ENCODE peak calls at places on chromosomes 6 and 20, in four cellular contexts. C is NCI-H1092, P is A549, R is SW 1271. N is an unnamed sample.

GRCh38 chr6:38185244-38185643 is 365.7 kb downstream of the ZFAND3 start:
- DNase-seq in R (no peak), P (no peak), C (no peak), N (no peak)

GRCh38 chr6:66993272-66993671 is 1286.2 kb upstream of the EYS start:
- DNase-seq in P (no peak), R (no peak), C (no peak), N (no peak)

GRCh38 chr6:20117474-20117873 is 94.8 kb downstream of the MBOAT1 start:
- DNase-seq in R (no peak), C (no peak), P (no peak), N (peak; percentile 24)

GRCh38 chr20:48047453-48047852 is 262.2 kb upstream of the SULF2 start:
- DNase-seq in C (no peak), P (no peak), R (no peak), N (no peak)

GRCh38 chr20:47156431-47156841 is 200.1 kb downstream of the ZMYND8 start:
- DNase-seq in R (no peak), C (no peak), P (no peak), N (no peak)

GRCh38 chr20:23152308-23152892 is 66.3 kb upstream of the CD93 start:
- DNase-seq in P (peak; percentile 36), R (peak; percentile 14), C (no peak), N (no peak)

GRCh38 chr6:169502445-169502844 is 199.4 kb downstream of the WDR27 start:
- DNase-seq in P (no peak), C (no peak), R (no peak), N (no peak)

GRCh38 chr6:14730654-14731053 is 515.2 kb upstream of the JARID2 start:
- DNase-seq in R (no peak), C (no peak), P (no peak), N (no peak)

GRCh38 chr6:85273870-85274269 is 176.0 kb upstream of the NT5E start:
- DNase-seq in C (no peak), P (no peak), R (no peak), N (no peak)

GRCh38 chr20:13243826-13244376 is 22.8 kb downstream of the ISM1 start:
- DNase-seq in P (peak; percentile 82), R (no peak), C (no peak), N (peak; percentile 27)

GRCh38 chr6:80523531-80523970 is 417.1 kb downstream of the BCKDHB start:
- DNase-seq in C (no peak), P (no peak), R (no peak), N (no peak)

GRCh38 chr6:138999949-139000725 is 12.1 kb upstream of the REPS1 start:
- DNase-seq in R (no peak), C (no peak), P (no peak), N (no peak)

GRCh38 chr6:6861346-6861745 is 246.4 kb upstream of the RREB1 start:
- DNase-seq in C (no peak), P (no peak), R (no peak), N (no peak)

GRCh38 chr20:61510778-61511330 is 258.8 kb downstream of the CDH4 start:
- DNase-seq in P (no peak), R (no peak), C (no peak), N (no peak)

GRCh38 chr6:41723936-41724637 is 11.3 kb downstream of the TFEB start:
- DNase-seq in R (no peak), P (no peak), C (no peak), N (no peak)

GRCh38 chr6:109050012-109050411 is 44.6 kb downstream of the SESN1 start:
- DNase-seq in C (no peak), P (no peak), R (no peak), N (peak; percentile 60)

GRCh38 chr20:61875221-61875885 is 190.3 kb downstream of the TAF4 start:
- DNase-seq in R (no peak), C (no peak), P (peak; percentile 13), N (no peak)

GRCh38 chr6:79913369-79913768 is 34.0 kb downstream of the ELOVL4 start:
- DNase-seq in R (no peak), C (no peak), P (no peak), N (no peak)

GRCh38 chr20:23116301-23117089 is 30.4 kb upstream of the CD93 start:
- DNase-seq in R (no peak), P (no peak), C (no peak), N (peak; percentile 51)

GRCh38 chr20:25353368-25353753 is 37.3 kb downstream of the ABHD12 start:
- DNase-seq in R (no peak), C (no peak), P (no peak), N (no peak)

GRCh38 chr6:22770042-22770441 is 200.7 kb downstream of the HDGFL1 start:
- DNase-seq in C (no peak), R (no peak), P (no peak), N (no peak)

GRCh38 chr6:29516108-29516507 is 28.4 kb upstream of the MAS1L start:
- DNase-seq in P (peak; percentile 5), R (peak; percentile 69), C (no peak), N (peak; percentile 85)

GRCh38 chr6:168400044-168400443 is 40.9 kb upstream of the SMOC2 start:
- DNase-seq in R (no peak), P (no peak), C (no peak), N (no peak)

GRCh38 chr6:116074732-116075387 is 14.2 kb upstream of the FRK start:
- DNase-seq in R (no peak), P (no peak), C (no peak), N (no peak)

GRCh38 chr6:41451515-41452163 is 94.5 kb upstream of the FOXP4 start:
- DNase-seq in C (no peak), R (no peak), P (no peak), N (no peak)

GRCh38 chr6:93183513-93183912 is 235.8 kb downstream of the EPHA7 start:
- DNase-seq in C (no peak), R (no peak), P (no peak), N (no peak)

GRCh38 chr20:36153754-36154695 is 515 bp upstream of the EPB41L1 start:
- DNase-seq in C (peak; percentile 60), P (peak; percentile 60), R (peak; percentile 83), N (no peak)

GRCh38 chr6:159400806-159401205 is 231.6 kb downstream of the FNDC1 start:
- DNase-seq in R (no peak), C (no peak), P (no peak), N (no peak)

GRCh38 chr6:149897015-149897697 is 757 bp downstream of the RAET1E start:
- DNase-seq in R (peak; percentile 53), P (peak; percentile 46), C (no peak), N (no peak)

GRCh38 chr6:20875369-20875963 is 341.2 kb downstream of the CDKAL1 start:
- DNase-seq in P (peak; percentile 40), R (peak; percentile 33), C (peak; percentile 28), N (no peak)

GRCh38 chr20:10676518-10676917 is 2.7 kb upstream of the JAG1 start:
- DNase-seq in P (no peak), R (no peak), C (no peak), N (no peak)

GRCh38 chr6:83474309-83474708 is 38.0 kb upstream of the PRSS35 start:
- DNase-seq in R (no peak), C (no peak), P (no peak), N (no peak)

GRCh38 chr6:57068066-57068465 is 21.6 kb downstream of the KIAA1586 start:
- DNase-seq in C (no peak), R (no peak), P (no peak), N (no peak)

GRCh38 chr20:63084563-63084927 is 77.8 kb upstream of the BHLHE23 start:
- DNase-seq in P (no peak), C (no peak), R (no peak), N (no peak)

GRCh38 chr20:35828916-35829315 is 57.1 kb downstream of the PHF20 start:
- DNase-seq in P (no peak), C (no peak), R (no peak), N (no peak)

GRCh38 chr6:148104131-148104530 is 238.5 kb upstream of the SASH1 start:
- DNase-seq in R (no peak), P (no peak), C (no peak), N (no peak)

GRCh38 chr6:20577280-20577679 is 43.0 kb downstream of the CDKAL1 start:
- DNase-seq in C (no peak), P (no peak), R (no peak), N (no peak)